ENCODE peak calls at places on chromosomes 12 and 14, in seven cellular contexts. N, K, G, C, F, A and J are unnamed samples.

GRCh38 chr12:93597608-93598007 is 25.1 kb downstream of the SOCS2 start:
- DNase-seq in N (no peak), K (no peak), G (no peak), C (no peak), F (no peak), A (no peak), J (no peak)

GRCh38 chr14:99742074-99742473 is 51.1 kb upstream of the EML1 start:
- DNase-seq in N (no peak), K (no peak), G (no peak), C (no peak), F (no peak), A (no peak), J (no peak)

GRCh38 chr12:30825341-30825740 is 70.6 kb upstream of the CAPRIN2 start:
- DNase-seq in N (no peak), K (no peak), G (no peak), C (no peak), F (no peak), A (no peak), J (no peak)

GRCh38 chr12:101552277-101552676 is 42.5 kb upstream of the MYBPC1 start:
- DNase-seq in N (no peak), K (no peak), G (no peak), C (no peak), F (no peak), A (no peak), J (no peak)

GRCh38 chr12:14129601-14130178 is 148.3 kb upstream of the GRIN2B start:
- DNase-seq in N (no peak), K (no peak), G (no peak), C (no peak), F (no peak), A (no peak), J (no peak)

GRCh38 chr12:45914090-45914489 is 76.3 kb downstream of the SCAF11 start:
- DNase-seq in N (no peak), K (peak; percentile 34), G (peak; percentile 84), C (peak; percentile 17), F (no peak), A (no peak), J (no peak)

GRCh38 chr14:58731465-58732330 is 93.9 kb downstream of the DACT1 start:
- DNase-seq in N (no peak), K (peak; percentile 97), G (peak; percentile 100), C (no peak), F (no peak), A (no peak), J (no peak)

GRCh38 chr12:52643233-52644077 is 8.6 kb downstream of the KRT2 start:
- DNase-seq in N (no peak), K (no peak), G (no peak), C (no peak), F (peak; percentile 40), A (no peak), J (no peak)

GRCh38 chr12:2752676-2753371 is 41.9 kb upstream of the FKBP4 start:
- DNase-seq in N (peak; percentile 91), K (peak; percentile 10), G (peak; percentile 57), C (peak; percentile 59), F (peak; percentile 81), A (peak; percentile 77), J (peak; percentile 55)

GRCh38 chr12:113208041-113208934 is 13.0 kb upstream of the TPCN1 start:
- DNase-seq in N (no peak), K (no peak), G (peak; percentile 47), C (peak; percentile 98), F (no peak), A (peak; percentile 69), J (peak; percentile 91)

GRCh38 chr14:35423621-35424020 is 19.1 kb upstream of the NFKBIA start:
- DNase-seq in N (no peak), K (no peak), G (no peak), C (no peak), F (no peak), A (no peak), J (no peak)

GRCh38 chr12:121038861-121039654 is at the start of gene OASL:
- DNase-seq in N (no peak), K (no peak), G (peak; percentile 25), C (peak; percentile 64), F (no peak), A (peak; percentile 56), J (no peak)

GRCh38 chr14:88352299-88353097 is 29.4 kb upstream of the KCNK10 start:
- DNase-seq in N (peak; percentile 11), K (no peak), G (peak; percentile 22), C (no peak), F (no peak), A (no peak), J (no peak)

GRCh38 chr12:53334822-53335221 is 1.3 kb downstream of the SP7 start:
- DNase-seq in N (no peak), K (no peak), G (no peak), C (no peak), F (no peak), A (no peak), J (no peak)

DNA sequence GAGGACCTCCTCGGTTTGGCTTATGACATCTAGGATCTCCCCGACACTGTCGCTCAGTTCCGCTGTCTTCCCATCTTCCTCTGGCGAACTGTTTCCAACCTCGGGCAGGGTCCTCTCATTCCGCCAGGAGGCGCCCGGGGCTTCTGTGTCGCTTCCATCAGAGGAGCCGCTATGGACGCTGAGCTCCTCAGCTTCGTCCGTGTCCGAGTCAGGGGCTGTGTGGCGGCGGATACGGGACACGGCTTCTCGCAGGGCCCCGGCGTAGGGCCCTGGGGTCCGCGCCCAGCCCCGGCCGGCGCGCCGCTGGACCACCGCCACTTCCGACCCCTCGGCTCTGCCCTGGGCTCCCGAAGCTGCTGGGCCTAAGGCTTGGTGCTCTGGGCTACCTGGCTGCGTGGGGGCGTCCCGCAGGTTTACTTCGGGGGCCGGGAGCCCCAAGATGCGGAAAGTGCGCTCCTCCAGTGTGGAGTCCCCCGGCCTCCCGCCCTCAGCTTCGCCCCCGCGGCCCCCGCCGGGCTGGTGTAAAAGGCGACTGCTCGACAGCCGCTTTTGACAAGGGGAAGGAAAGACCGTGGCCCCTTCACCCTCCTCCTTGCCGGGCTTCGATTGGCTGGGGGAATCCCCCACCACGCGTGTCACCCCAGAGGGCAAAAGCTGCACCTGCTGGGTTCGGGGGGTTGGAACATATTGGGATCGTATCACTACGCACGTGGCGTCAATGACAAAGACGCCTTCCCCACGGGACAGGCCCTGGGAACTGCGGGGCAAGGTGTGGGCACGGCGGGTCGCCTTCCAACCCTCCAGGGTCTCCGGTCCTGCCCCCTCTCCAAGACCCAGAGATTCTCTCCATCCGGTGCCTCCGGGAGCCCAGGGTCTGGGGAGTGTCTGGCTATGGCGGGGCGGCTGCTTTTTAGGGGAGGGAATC is 2.1 kb downstream of the DDN start:
- DNase-seq in N (peak; percentile 92), K (no peak), G (peak; percentile 60), C (peak; percentile 77), F (peak; percentile 88), A (peak; percentile 62), J (no peak)
- H3K4me3 ChIP-seq in N (peak overlapping the region; percentile 27), K (peak overlapping the region; percentile 24), G (peak overlapping the region; percentile 33), C (peak overlapping the region; percentile 71), F (peak overlapping the region; percentile 52), A (peak overlapping the region; percentile 50), J (peak overlapping the region; percentile 37)

GRCh38 chr14:103059556-103059955 is 2.2 kb upstream of the CDC42BPB start:
- DNase-seq in N (no peak), K (no peak), G (no peak), C (no peak), F (no peak), A (no peak), J (no peak)
- H3K4me3 ChIP-seq in N (no peak overlapping the region), K (no peak overlapping the region), G (peak overlapping the region; percentile 20), C (no peak overlapping the region), F (no peak overlapping the region), A (no peak overlapping the region), J (no peak overlapping the region)

GRCh38 chr14:60819575-60819974 is 85.0 kb downstream of the MNAT1 start:
- DNase-seq in N (no peak), K (no peak), G (no peak), C (no peak), F (no peak), A (no peak), J (no peak)
- H3K4me3 ChIP-seq in N (no peak overlapping the region), K (no peak overlapping the region), G (no peak overlapping the region), C (no peak overlapping the region), F (no peak overlapping the region), A (no peak overlapping the region), J (no peak overlapping the region)

GRCh38 chr14:55118761-55119160 is 10.3 kb upstream of the LGALS3 start:
- DNase-seq in N (no peak), K (no peak), G (no peak), C (no peak), F (no peak), A (no peak), J (no peak)
- H3K4me3 ChIP-seq in N (no peak overlapping the region), K (no peak overlapping the region), G (no peak overlapping the region), C (no peak overlapping the region), F (no peak overlapping the region), A (no peak overlapping the region), J (no peak overlapping the region)

GRCh38 chr12:79769860-79770485 is 79.2 kb upstream of the PAWR start:
- DNase-seq in N (no peak), K (no peak), G (no peak), C (no peak), F (no peak), A (no peak), J (no peak)

GRCh38 chr12:79776111-79776510 is 85.3 kb upstream of the PAWR start:
- DNase-seq in N (no peak), K (no peak), G (peak; percentile 75), C (no peak), F (no peak), A (no peak), J (no peak)

GRCh38 chr12:79773896-79774295 is 83.1 kb upstream of the PAWR start:
- DNase-seq in N (no peak), K (no peak), G (no peak), C (no peak), F (no peak), A (no peak), J (no peak)

GRCh38 chr12:79778802-79779201 is 88.0 kb upstream of the PAWR start:
- DNase-seq in N (no peak), K (no peak), G (no peak), C (no peak), F (no peak), A (no peak), J (no peak)

DNA sequence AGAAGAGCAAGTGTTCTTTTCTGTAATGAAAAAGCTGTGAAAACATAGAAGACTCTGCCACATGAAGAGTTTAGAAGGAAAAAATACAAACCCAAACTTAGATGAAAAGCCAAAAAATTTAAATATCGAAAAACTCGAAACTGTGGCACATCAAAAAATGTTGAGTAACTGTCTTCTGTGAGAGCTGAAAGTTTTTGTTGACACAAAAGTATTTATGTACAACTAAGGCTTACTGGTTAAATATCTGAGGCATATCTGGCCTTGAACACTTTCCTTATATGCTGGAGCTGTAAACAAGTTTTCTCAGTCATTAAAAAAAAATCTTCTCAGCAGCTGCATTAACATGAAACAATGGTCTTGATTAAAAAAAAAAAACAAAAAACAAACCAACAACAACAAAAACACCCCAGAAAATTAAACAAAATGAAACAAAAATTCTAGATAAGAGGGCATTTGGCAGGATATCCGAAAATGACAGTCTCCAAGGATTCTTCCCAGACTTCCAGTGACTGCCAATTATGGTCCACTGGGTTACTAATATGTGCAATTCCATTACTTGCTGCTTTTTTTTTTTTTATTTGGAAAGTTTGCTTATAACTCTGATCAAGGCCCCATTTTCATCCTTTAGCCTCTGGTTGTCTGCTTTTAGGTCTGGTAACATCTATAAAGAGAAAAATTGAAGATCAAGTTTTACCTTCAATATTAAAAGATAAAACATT is 84.8 kb upstream of the PAWR start:
- DNase-seq in N (no peak), K (no peak), G (no peak), C (no peak), F (no peak), A (no peak), J (no peak)
- H3K4me3 ChIP-seq in N (no peak overlapping the region), K (no peak overlapping the region), G (no peak overlapping the region), C (no peak overlapping the region), F (no peak overlapping the region), A (no peak overlapping the region), J (no peak overlapping the region)